ENCODE peak calls at places on chromosomes 2 and 18, in nine cellular contexts. O, A, Y, S, P, E, N, Q and H are unnamed samples.

GRCh38 chr18:23229472-23229871 is 94.2 kb downstream of the CABLES1 start:
- DNase-seq in O (no peak), A (no peak), Y (no peak), S (peak; percentile 32), P (no peak), E (no peak), N (peak; percentile 63), Q (no peak), H (no peak)

GRCh38 chr2:20419007-20419576 is 27.8 kb upstream of the RHOB start:
- DNase-seq in O (no peak), A (no peak), Y (no peak), S (peak; percentile 14), P (peak; percentile 75), E (peak; percentile 84), N (peak; percentile 46), Q (no peak), H (no peak)

GRCh38 chr2:30366199-30366691 is 80.8 kb upstream of the LCLAT1 start:
- DNase-seq in O (no peak), A (no peak), Y (no peak), S (peak; percentile 21), P (no peak), E (no peak), N (no peak), Q (no peak), H (peak; percentile 29)

GRCh38 chr2:176582183-176582582 is 312.9 kb downstream of the MTX2 start:
- DNase-seq in O (no peak), A (no peak), Y (no peak), S (no peak), P (peak; percentile 58), E (no peak), N (no peak), Q (no peak), H (peak; percentile 14)

GRCh38 chr2:43905871-43906270 is 67.1 kb downstream of the ABCG8 start:
- DNase-seq in O (no peak), A (no peak), Y (no peak), S (peak; percentile 46), P (no peak), E (no peak), N (no peak), Q (no peak), H (peak; percentile 57)

GRCh38 chr2:166625670-166626069 is 131.6 kb upstream of the SCN7A start:
- DNase-seq in O (no peak), A (no peak), Y (no peak), S (no peak), P (no peak), E (no peak), N (no peak), Q (no peak), H (no peak)

GRCh38 chr18:6205706-6206105 is 209.0 kb downstream of the L3MBTL4 start:
- DNase-seq in O (no peak), A (no peak), Y (no peak), S (peak; percentile 4), P (no peak), E (no peak), N (peak; percentile 2), Q (peak; percentile 23), H (peak; percentile 25)

GRCh38 chr2:64727843-64728463 is 74.2 kb upstream of the SERTAD2 start:
- DNase-seq in O (peak; percentile 58), A (no peak), Y (no peak), S (no peak), P (peak; percentile 69), E (no peak), N (no peak), Q (no peak), H (no peak)

GRCh38 chr2:148720501-148720998 is 76.0 kb downstream of the EPC2 start:
- DNase-seq in O (no peak), A (no peak), Y (no peak), S (peak; percentile 38), P (no peak), E (peak; percentile 62), N (peak; percentile 68), Q (no peak), H (no peak)

GRCh38 chr18:58697131-58697530 is 25.9 kb downstream of the MALT1 start:
- DNase-seq in O (no peak), A (no peak), Y (no peak), S (no peak), P (no peak), E (no peak), N (no peak), Q (no peak), H (no peak)

GRCh38 chr2:179596018-179596417 is 265.4 kb downstream of the ZNF385B start:
- DNase-seq in O (no peak), A (no peak), Y (no peak), S (peak; percentile 95), P (no peak), E (no peak), N (peak; percentile 55), Q (peak; percentile 40), H (peak; percentile 82)

GRCh38 chr2:215556979-215557378 is 121.1 kb upstream of the FN1 start:
- DNase-seq in O (no peak), A (no peak), Y (no peak), S (peak; percentile 82), P (no peak), E (no peak), N (peak; percentile 67), Q (no peak), H (no peak)

GRCh38 chr18:23302852-23303527 is 150.1 kb upstream of the RIOK3 start:
- DNase-seq in O (no peak), A (no peak), Y (no peak), S (peak; percentile 97), P (no peak), E (no peak), N (peak; percentile 91), Q (peak; percentile 93), H (peak; percentile 88)

GRCh38 chr2:26579025-26579722 is 62.0 kb downstream of the CIB4 start:
- DNase-seq in O (no peak), A (no peak), Y (no peak), S (no peak), P (no peak), E (peak; percentile 15), N (no peak), Q (no peak), H (no peak)

GRCh38 chr2:221747289-221747972 is 175.3 kb upstream of the EPHA4 start:
- DNase-seq in O (no peak), A (no peak), Y (no peak), S (no peak), P (no peak), E (no peak), N (no peak), Q (no peak), H (no peak)

GRCh38 chr2:199607914-199608313 is 150.2 kb upstream of the SATB2 start:
- DNase-seq in O (no peak), A (no peak), Y (no peak), S (no peak), P (no peak), E (no peak), N (no peak), Q (no peak), H (no peak)